ENCODE peak calls at places on chromosomes 6 and 20, in five cellular contexts. M is kidney epithelial cell, L is psoas muscle, A is amygdala, B is fibroblast of gingiva. Y is an unnamed sample.

GRCh38 chr20:18734525-18735189 is 78.9 kb upstream of the SCP2D1 start:
- DNase-seq in M (no peak), A (no peak), B (no peak), L (no peak), Y (no peak)

GRCh38 chr6:14312497-14312896 is 194.9 kb downstream of the CD83 start:
- DNase-seq in A (no peak), M (no peak), B (no peak), L (no peak), Y (no peak)

GRCh38 chr6:44064089-44064947 is 62.9 kb downstream of the MRPL14 start:
- DNase-seq in M (peak), A (no peak), L (no peak), B (peak), Y (no peak)

GRCh38 chr6:75481936-75482593 is 11.5 kb downstream of the FILIP1 start:
- DNase-seq in L (no peak), M (no peak), B (peak), A (no peak), Y (no peak)

GRCh38 chr6:154914288-154914687 is 80.8 kb upstream of the TIAM2 start:
- DNase-seq in A (no peak), B (no peak), M (no peak), L (no peak), Y (no peak)

GRCh38 chr6:33697845-33698244 is 13.7 kb downstream of the UQCC2 start:
- DNase-seq in L (peak), M (no peak), A (no peak), B (no peak), Y (no peak)

GRCh38 chr6:39979461-39980328 is 45.4 kb upstream of the MOCS1 start:
- DNase-seq in A (no peak), B (peak), M (no peak), L (no peak), Y (no peak)

GRCh38 chr6:71383891-71384489 is 95.4 kb downstream of the OGFRL1 start:
- DNase-seq in B (peak), A (no peak), M (no peak), L (no peak), Y (no peak)

GRCh38 chr6:63452117-63452516 is 120.2 kb upstream of the LOC128125822 start:
- DNase-seq in M (no peak), L (no peak), A (no peak), B (no peak), Y (no peak)

GRCh38 chr20:49586967-49587587 is 19.1 kb upstream of the PTGIS start:
- DNase-seq in A (no peak), M (no peak), B (peak), L (no peak), Y (no peak)

GRCh38 chr6:113694278-113695077 is 162.7 kb upstream of the MARCKS start:
- DNase-seq in A (no peak), M (no peak), B (peak), L (no peak), Y (no peak)

GRCh38 chr6:158629376-158630221 is 14.9 kb downstream of the DYNLT1 start:
- DNase-seq in L (peak), A (no peak), B (no peak), M (no peak), Y (no peak)

GRCh38 chr6:36679043-36679821 is 718 bp downstream of the CDKN1A start:
- DNase-seq in M (no peak), L (peak), A (no peak), B (peak), Y (no peak)

GRCh38 chr6:699319-699718 is 6.4 kb upstream of the EXOC2 start:
- DNase-seq in A (no peak), L (no peak), M (no peak), B (no peak), Y (no peak)

GRCh38 chr6:97778290-97779038 is 495.4 kb upstream of the MMS22L start:
- DNase-seq in M (no peak), L (no peak), A (no peak), B (no peak), Y (no peak)

GRCh38 chr20:31835554-31835953 is 9.8 kb downstream of the FOXS1 start:
- DNase-seq in A (no peak), B (no peak), L (no peak), M (no peak), Y (no peak)

GRCh38 chr6:12525276-12525675 is 191.3 kb upstream of the PHACTR1 start:
- DNase-seq in L (no peak), M (no peak), A (no peak), B (no peak), Y (no peak)

GRCh38 chr20:53598140-53599038 is 4.8 kb upstream of the ZNF217 start:
- DNase-seq in L (no peak), B (no peak), A (no peak), M (no peak), Y (no peak)

GRCh38 chr6:130215526-130215925 is 7.2 kb downstream of the SAMD3 start:
- DNase-seq in M (no peak), L (no peak), B (no peak), A (no peak), Y (no peak)

GRCh38 chr6:116446399-116446798 is 14.8 kb upstream of the CALHM6 start:
- DNase-seq in A (no peak), M (no peak), B (no peak), L (no peak), Y (no peak)

GRCh38 chr20:48877299-48877698 is 44.2 kb upstream of the ARFGEF2 start:
- DNase-seq in A (no peak), M (no peak), L (no peak), B (no peak), Y (no peak)

GRCh38 chr6:137350857-137351256 is 131.7 kb upstream of the IFNGR1 start:
- DNase-seq in A (no peak), M (no peak), B (no peak), L (no peak), Y (no peak)

Y was measured in NCI-H187.